ENCODE peak calls at places on chromosomes 4 and X, in ten cellular contexts. C is G401; K is NK-92 treated with Interleukin-12 subunit alpha and Interleukin-12 subunit beta, amount 100 ng/mL, for 24 hours; L is AG09309; O is CD4-positive, CD25-positive, alpha-beta regulatory T cell; B is NCI-H1694 treated with DMSO at 0.1 percent for 48 hours; V is T-helper 9 cell; S is stromal cell of bone marrow; Y is cardiac muscle cell; M is CD8-positive, alpha-beta T cell. G is an unnamed sample.

GRCh38 chr4:101699441-101700117 is 91.0 kb upstream of the BANK1 start:
- DNase-seq in C (no peak), K (no peak), L (no peak), O (no peak), B (no peak), V (no peak), S (no peak), Y (no peak), M (no peak), G (no peak)

GRCh38 chr4:25299476-25300203 is 12.9 kb upstream of the ZCCHC4 start:
- DNase-seq in C (no peak), K (no peak), L (no peak), O (no peak), B (no peak), V (no peak), S (no peak), Y (no peak), M (no peak), G (no peak)

GRCh38 chr4:73172166-73172565 is 86.4 kb downstream of the ANKRD17 start:
- DNase-seq in C (no peak), K (no peak), L (no peak), O (no peak), B (no peak), V (no peak), S (no peak), Y (peak), M (no peak), G (no peak)

GRCh38 chr4:33386761-33387160 is 2666.6 kb downstream of the PCDH7 start:
- DNase-seq in C (no peak), K (no peak), L (no peak), O (no peak), B (no peak), V (no peak), S (no peak), Y (peak), M (no peak), G (no peak)

GRCh38 chrX:19888419-19888879 is 1.0 kb upstream of the SH3KBP1 start:
- DNase-seq in C (peak), K (no peak), L (peak), O (peak), B (peak), V (no peak), S (peak), Y (peak), M (peak), G (peak)

GRCh38 chrX:46354481-46354880 is 190.7 kb downstream of the ZNF674 start:
- DNase-seq in C (no peak), K (no peak), L (no peak), O (no peak), B (no peak), V (no peak), S (no peak), Y (no peak), M (no peak), G (no peak)

GRCh38 chrX:120358687-120359086 is 3.2 kb upstream of the ATP1B4 start:
- DNase-seq in C (peak), K (no peak), L (peak), O (peak), B (no peak), V (no peak), S (peak), Y (no peak), M (no peak), G (no peak)

GRCh38 chr4:47538516-47538915 is 53.4 kb downstream of the ATP10D start:
- DNase-seq in C (no peak), K (no peak), L (no peak), O (no peak), B (no peak), V (no peak), S (no peak), Y (no peak), M (no peak), G (no peak)

GRCh38 chrX:1336331-1337143 is at the start of gene IL3RA:
- DNase-seq in C (no peak), K (peak), L (no peak), O (peak), B (no peak), V (no peak), S (no peak), Y (peak), M (no peak), G (no peak)

GRCh38 chrX:106726485-106727437 is at the start of gene RNF128:
- DNase-seq in C (peak), K (no peak), L (no peak), O (peak), B (no peak), V (peak), S (no peak), Y (peak), M (no peak), G (no peak)

GRCh38 chr4:86256086-86256485 is 103.8 kb downstream of the MAPK10 start:
- DNase-seq in C (no peak), K (no peak), L (no peak), O (no peak), B (no peak), V (no peak), S (peak), Y (no peak), M (no peak), G (no peak)

GRCh38 chr4:108135549-108136209 is 33.1 kb downstream of the LEF1 start:
- DNase-seq in C (no peak), K (no peak), L (no peak), O (peak), B (no peak), V (no peak), S (no peak), Y (no peak), M (no peak), G (no peak)

GRCh38 chr4:7992846-7993245 is 53.2 kb upstream of the AFAP1 start:
- DNase-seq in C (no peak), K (no peak), L (no peak), O (no peak), B (no peak), V (no peak), S (no peak), Y (no peak), M (no peak), G (no peak)

GRCh38 chr4:6221851-6222760 is 21.8 kb upstream of the JAKMIP1 start:
- DNase-seq in C (peak), K (no peak), L (no peak), O (peak), B (no peak), V (no peak), S (no peak), Y (peak), M (peak), G (no peak)

GRCh38 chr4:64588507-64588906 is 179.3 kb upstream of the TECRL start:
- DNase-seq in C (no peak), K (no peak), L (no peak), O (no peak), B (no peak), V (no peak), S (no peak), Y (no peak), M (no peak), G (no peak)

GRCh38 chrX:103396186-103396585 is 19.8 kb downstream of the BEX3 start:
- DNase-seq in C (no peak), K (no peak), L (peak), O (no peak), B (no peak), V (no peak), S (peak), Y (peak), M (no peak), G (no peak)

GRCh38 chr4:98516042-98516440 is 142.4 kb downstream of the TSPAN5 start:
- DNase-seq in C (no peak), K (no peak), L (peak), O (no peak), B (no peak), V (no peak), S (peak), Y (peak), M (no peak), G (no peak)